ENCODE peak calls at places on chromosomes 12 and 14, in four cellular contexts. O, B, W and S are unnamed samples.

GRCh38 chr12:105523164-105524057 is 192.9 kb downstream of the C12orf75 start:
- DNase-seq in W (peak; percentile 84), B (peak; percentile 2), O (peak; percentile 80), S (peak; percentile 95)

GRCh38 chr12:45668641-45669040 is 60.9 kb upstream of the ARID2 start:
- DNase-seq in W (no peak), B (no peak), O (no peak), S (no peak)

GRCh38 chr14:101758913-101759593 is 2.5 kb upstream of the PPP2R5C start:
- DNase-seq in O (no peak), W (no peak), B (no peak), S (no peak)

GRCh38 chr12:124594851-124595250 is 27.4 kb upstream of the NCOR2 start:
- DNase-seq in W (no peak), O (no peak), B (no peak), S (no peak)

GRCh38 chr12:26271024-26271423 is 75.7 kb downstream of the SSPN start:
- DNase-seq in O (no peak), W (peak; percentile 24), B (no peak), S (peak; percentile 66)

GRCh38 chr14:83632375-83632774 is 1897.6 kb upstream of the FLRT2 start:
- DNase-seq in W (no peak), B (no peak), O (no peak), S (no peak)

GRCh38 chr12:3341594-3341993 is 149.4 kb upstream of the PRMT8 start:
- DNase-seq in O (no peak), B (no peak), W (no peak), S (no peak)

GRCh38 chr12:106113042-106113441 is 25.7 kb downstream of the NUAK1 start:
- DNase-seq in W (no peak), O (no peak), B (no peak), S (no peak)

GRCh38 chr14:91221270-91221669 is 23.2 kb downstream of the GPR68 start:
- DNase-seq in O (no peak), W (no peak), B (no peak), S (no peak)

GRCh38 chr14:47389520-47389919 is 285.9 kb downstream of the MDGA2 start:
- DNase-seq in B (no peak), W (no peak), O (no peak), S (no peak)

GRCh38 chr14:97411938-97412612 is 614.9 kb downstream of the VRK1 start:
- DNase-seq in O (no peak), W (no peak), B (no peak), S (no peak)

GRCh38 chr12:23895792-23896218 is 53.7 kb downstream of the SOX5 start:
- DNase-seq in B (no peak), W (no peak), O (no peak), S (peak; percentile 46)

GRCh38 chr14:99572173-99572999 is 31.6 kb downstream of the CCDC85C start:
- DNase-seq in B (no peak), W (no peak), O (no peak), S (no peak)

GRCh38 chr12:56020437-56021189 is at the start of gene IKZF4:
- DNase-seq in O (peak; percentile 21), B (no peak), W (no peak), S (peak; percentile 85)

GRCh38 chr12:131104464-131105350 is 151.0 kb downstream of the ADGRD1 start:
- DNase-seq in B (no peak), O (peak; percentile 90), W (peak; percentile 57), S (peak; percentile 73)

GRCh38 chr12:34625116-34625515 is 602.8 kb downstream of the ALG10 start:
- DNase-seq in B (no peak), W (peak; percentile 1), O (no peak), S (no peak)

GRCh38 chr12:56528836-56529235 is 7.2 kb downstream of the RBMS2 start:
- DNase-seq in O (no peak), B (no peak), W (no peak), S (peak; percentile 52)

GRCh38 chr12:54024581-54024980 is 3.7 kb upstream of the HOXC6 start:
- DNase-seq in O (no peak), B (no peak), W (no peak), S (no peak)

GRCh38 chr12:75350413-75350812 is 15.9 kb downstream of the GLIPR1L1 start:
- DNase-seq in B (no peak), W (no peak), O (no peak), S (no peak)

GRCh38 chr14:92600318-92601053 is 86.9 kb downstream of the RIN3 start:
- DNase-seq in O (no peak), W (peak; percentile 92), B (no peak), S (peak; percentile 76)

GRCh38 chr12:118608770-118609344 is 232.5 kb downstream of the SUDS3 start:
- DNase-seq in B (no peak), W (no peak), O (no peak), S (no peak)
- TF ChIP-seq CTCF in B (no peak), W (no peak), O (no peak), S (no peak)

GRCh38 chr12:96206957-96207356 is 12.8 kb downstream of the ELK3 start:
- DNase-seq in B (no peak), O (no peak), W (no peak), S (no peak)

GRCh38 chr12:96208801-96209534 is 14.8 kb downstream of the ELK3 start:
- DNase-seq in O (no peak), B (no peak), W (no peak), S (peak; percentile 49)

GRCh38 chr12:96210376-96211055 is 16.3 kb downstream of the ELK3 start:
- DNase-seq in O (no peak), W (no peak), B (no peak), S (no peak)

GRCh38 chr12:96205909-96206308 is 11.7 kb downstream of the ELK3 start:
- DNase-seq in B (no peak), O (no peak), W (no peak), S (no peak)

DNA sequence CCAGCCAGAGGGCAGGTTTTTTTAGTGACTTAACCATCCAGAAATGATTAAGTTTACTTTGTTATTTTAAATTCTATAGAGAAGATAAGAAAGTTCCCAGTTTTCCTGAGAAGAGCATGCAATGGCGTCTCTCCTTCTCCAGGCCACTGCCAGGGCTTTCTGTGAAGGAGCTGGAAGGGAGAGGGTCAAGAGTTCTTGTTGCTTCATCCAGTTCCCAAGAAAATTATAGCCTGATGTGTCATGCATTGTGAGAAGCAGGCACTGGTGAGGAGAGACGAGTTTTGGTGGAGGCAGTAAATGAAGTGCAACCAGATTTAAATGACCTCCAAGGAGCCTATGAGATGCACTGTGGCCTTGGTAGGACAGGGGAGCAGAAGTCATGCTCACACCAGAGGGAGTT is 14.2 kb downstream of the ELK3 start:
- DNase-seq in B (no peak), O (no peak), W (peak; percentile 92), S (peak; percentile 90)
- H3K4me3 ChIP-seq in B (no peak overlapping the region), O (peak overlapping the region; percentile 18), W (no peak overlapping the region), S (no peak overlapping the region)

DNA sequence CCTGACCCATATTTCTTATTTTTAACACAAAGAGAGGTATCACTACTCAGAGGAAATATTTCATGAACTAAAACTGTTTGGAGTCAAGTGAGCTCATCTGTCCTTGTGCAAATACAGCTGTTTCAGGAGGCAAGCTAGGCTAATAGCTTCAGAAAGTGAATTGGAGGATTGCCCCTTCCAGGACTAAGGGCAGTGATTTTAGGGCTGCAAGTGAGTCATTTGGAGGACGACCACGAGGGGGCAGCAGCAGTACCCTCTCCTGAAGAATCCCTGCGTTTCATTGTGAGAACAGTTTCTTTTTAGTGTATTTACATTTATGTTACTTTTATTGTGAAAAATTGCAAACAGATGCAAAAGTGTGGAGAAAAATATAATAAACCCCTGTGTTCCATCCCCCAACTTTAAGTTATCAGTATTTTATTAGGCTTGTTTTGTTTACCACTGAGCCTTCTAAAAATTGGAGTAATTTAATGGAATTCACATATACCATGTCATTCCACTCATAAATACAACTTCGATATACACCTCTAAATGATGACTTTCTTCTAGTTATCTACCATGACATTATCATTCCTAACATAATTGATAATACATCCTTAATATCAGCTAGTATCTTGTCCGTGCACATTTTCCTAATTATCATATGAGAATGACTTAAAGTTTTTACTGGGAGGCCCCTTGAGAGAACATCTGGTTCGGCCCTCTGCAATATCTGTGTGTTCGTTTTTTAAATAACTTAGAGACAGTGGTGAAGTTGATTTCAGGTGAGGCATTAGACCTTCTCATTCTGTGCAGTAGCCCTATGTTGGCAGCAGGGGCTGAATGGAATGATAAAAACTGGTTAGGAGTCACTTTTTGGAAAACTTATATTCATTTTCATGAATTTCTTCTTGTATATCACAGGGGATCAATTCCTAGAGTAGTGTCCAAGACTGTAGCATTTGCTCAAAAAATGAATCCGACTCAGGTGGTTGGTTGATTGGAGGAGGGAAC is 13.7 kb downstream of the FOXJ2 start:
- DNase-seq in W (peak; percentile 83), B (no peak), O (peak; percentile 79), S (peak; percentile 89)
- TF ChIP-seq CTCF in W (peak; percentile 90), B (peak; percentile 63), O (peak; percentile 71), S (peak; percentile 85)

GRCh38 chr12:102965281-102966155 is 8.0 kb downstream of the ASCL1 start:
- DNase-seq in W (no peak), O (no peak), B (no peak), S (no peak)

GRCh38 chr12:102966200-102966941 is 8.9 kb downstream of the ASCL1 start:
- DNase-seq in B (no peak), W (no peak), O (no peak), S (no peak)

GRCh38 chr12:102962986-102963385 is 5.5 kb downstream of the ASCL1 start:
- DNase-seq in B (no peak), O (no peak), W (no peak), S (no peak)

GRCh38 chr12:102963796-102964195 is 6.3 kb downstream of the ASCL1 start:
- DNase-seq in B (no peak), O (no peak), W (no peak), S (no peak)

GRCh38 chr12:102964872-102965271 is 7.4 kb downstream of the ASCL1 start:
- DNase-seq in W (no peak), B (no peak), O (no peak), S (no peak)
- H3K4me3 ChIP-seq in W (no peak overlapping the region), B (no peak overlapping the region), O (no peak overlapping the region), S (no peak overlapping the region)

DNA sequence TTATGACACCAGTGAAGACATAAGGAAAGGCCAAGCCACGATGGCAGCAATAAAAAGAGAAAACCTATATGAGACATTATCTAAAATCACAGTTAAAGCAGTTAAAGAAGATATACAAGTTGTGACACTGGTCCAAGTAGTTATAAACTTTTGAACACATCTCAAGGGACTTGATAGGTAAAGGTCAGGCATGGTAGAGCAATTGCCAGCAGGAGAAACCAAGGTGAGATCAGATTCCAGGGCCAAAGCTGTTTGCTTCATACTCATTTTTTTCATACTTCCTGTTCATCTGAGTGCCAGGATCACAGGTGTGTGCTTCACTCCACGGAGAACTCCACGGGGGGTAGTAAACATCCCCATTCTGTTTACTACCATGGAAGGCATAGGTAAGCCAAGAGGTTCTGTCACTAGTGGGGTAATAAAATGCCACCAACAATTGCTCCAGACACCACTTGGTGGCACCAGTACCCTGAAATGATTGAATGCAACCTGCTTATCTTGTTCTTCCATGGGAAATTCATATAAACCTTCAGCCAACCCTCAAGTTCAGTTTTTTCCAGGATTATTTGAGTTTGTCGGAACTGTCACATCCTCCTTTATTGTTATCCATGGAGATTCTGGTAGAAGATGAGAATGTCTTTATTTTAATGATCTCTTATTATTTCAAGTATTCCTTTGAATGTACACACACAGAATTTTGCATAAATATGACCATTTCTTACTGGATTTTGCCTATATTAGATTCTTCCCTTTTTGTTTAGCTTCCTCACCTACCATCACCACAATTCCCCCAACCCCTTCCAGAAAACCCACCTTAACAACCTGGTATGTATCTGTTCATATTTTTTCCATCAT is 59.2 kb upstream of the TSPAN8 start:
- DNase-seq in B (no peak), O (no peak), W (peak; percentile 43), S (peak; percentile 63)
- TF ChIP-seq CTCF in B (peak; percentile 44), O (no peak), W (peak; percentile 50), S (peak; percentile 49)

GRCh38 chr12:92233346-92234015 is 87.8 kb upstream of the BTG1 start:
- DNase-seq in B (no peak), W (no peak), O (no peak), S (no peak)
- H3K4me3 ChIP-seq in B (no peak overlapping the region), W (no peak overlapping the region), O (no peak overlapping the region), S (no peak overlapping the region)

GRCh38 chr12:49089831-49090773 is 4.5 kb downstream of the DHH start:
- DNase-seq in W (peak; percentile 43), B (no peak), O (peak; percentile 40), S (peak; percentile 58)
- TF ChIP-seq CTCF in W (no peak), B (no peak), O (no peak), S (peak; percentile 16)